ENCODE peak calls at places on chromosomes 2 and 18, in four cellular contexts. One of them, this sample, is unnamed.
A peak's percentile ranks its signal among the peaks of the same experiment; 100 is the strongest.

GRCh38 chr2:151857650-151858049 is 29.4 kb upstream of the ARL5A start:
- DNase-seq in neuronal stem cell: no peak
- DNase-seq in H1: no peak
- DNase-seq in IMR-90: no peak
- DNase-seq in this sample: no peak

GRCh38 chr2:144032566-144032965 is 487.4 kb downstream of the ZEB2 start:
- DNase-seq in IMR-90: peak; percentile 28
- DNase-seq in H1: no peak
- DNase-seq in neuronal stem cell: no peak
- DNase-seq in this sample: no peak

GRCh38 chr18:2508678-2509077 is 62.6 kb downstream of the METTL4 start:
- DNase-seq in H1: no peak
- DNase-seq in IMR-90: no peak
- DNase-seq in neuronal stem cell: no peak
- DNase-seq in this sample: no peak

GRCh38 chr2:67689186-67689585 is 292.1 kb downstream of the ETAA1 start:
- DNase-seq in IMR-90: no peak
- DNase-seq in neuronal stem cell: no peak
- DNase-seq in H1: no peak
- DNase-seq in this sample: no peak

GRCh38 chr2:10467401-10467800 is 19.3 kb upstream of the ODC1 start:
- DNase-seq in IMR-90: no peak
- DNase-seq in neuronal stem cell: no peak
- DNase-seq in H1: no peak
- DNase-seq in this sample: no peak

GRCh38 chr2:240127911-240128607 is 8.0 kb downstream of the COPS9 start:
- DNase-seq in neuronal stem cell: no peak
- DNase-seq in H1: no peak
- DNase-seq in IMR-90: no peak
- DNase-seq in this sample: peak; percentile 2

GRCh38 chr2:222959358-222959757 is 92.6 kb upstream of the KCNE4 start:
- DNase-seq in neuronal stem cell: no peak
- DNase-seq in IMR-90: peak; percentile 87
- DNase-seq in H1: no peak
- DNase-seq in this sample: peak; percentile 76

GRCh38 chr2:119691189-119691588 is 12.2 kb downstream of the TMEM177 start:
- DNase-seq in H1: no peak
- DNase-seq in neuronal stem cell: no peak
- DNase-seq in IMR-90: no peak
- DNase-seq in this sample: no peak

GRCh38 chr2:171208648-171209047 is 48.0 kb upstream of the TLK1 start:
- DNase-seq in IMR-90: no peak
- DNase-seq in H1: no peak
- DNase-seq in neuronal stem cell: no peak
- DNase-seq in this sample: no peak

GRCh38 chr2:132678498-132678897 is 8.5 kb upstream of the LYPD1 start:
- DNase-seq in neuronal stem cell: no peak
- DNase-seq in H1: no peak
- DNase-seq in IMR-90: peak; percentile 56
- DNase-seq in this sample: no peak

GRCh38 chr2:127796389-127796788 is 14.6 kb downstream of the WDR33 start:
- DNase-seq in neuronal stem cell: no peak
- DNase-seq in H1: no peak
- DNase-seq in IMR-90: no peak
- DNase-seq in this sample: no peak
- H2BK15ac ChIP-seq in neuronal stem cell: no peak overlapping the region
- H2BK15ac ChIP-seq in H1: no peak overlapping the region
- H2BK15ac ChIP-seq in IMR-90: no peak overlapping the region
- H2BK15ac ChIP-seq in this sample: no peak overlapping the region

DNA sequence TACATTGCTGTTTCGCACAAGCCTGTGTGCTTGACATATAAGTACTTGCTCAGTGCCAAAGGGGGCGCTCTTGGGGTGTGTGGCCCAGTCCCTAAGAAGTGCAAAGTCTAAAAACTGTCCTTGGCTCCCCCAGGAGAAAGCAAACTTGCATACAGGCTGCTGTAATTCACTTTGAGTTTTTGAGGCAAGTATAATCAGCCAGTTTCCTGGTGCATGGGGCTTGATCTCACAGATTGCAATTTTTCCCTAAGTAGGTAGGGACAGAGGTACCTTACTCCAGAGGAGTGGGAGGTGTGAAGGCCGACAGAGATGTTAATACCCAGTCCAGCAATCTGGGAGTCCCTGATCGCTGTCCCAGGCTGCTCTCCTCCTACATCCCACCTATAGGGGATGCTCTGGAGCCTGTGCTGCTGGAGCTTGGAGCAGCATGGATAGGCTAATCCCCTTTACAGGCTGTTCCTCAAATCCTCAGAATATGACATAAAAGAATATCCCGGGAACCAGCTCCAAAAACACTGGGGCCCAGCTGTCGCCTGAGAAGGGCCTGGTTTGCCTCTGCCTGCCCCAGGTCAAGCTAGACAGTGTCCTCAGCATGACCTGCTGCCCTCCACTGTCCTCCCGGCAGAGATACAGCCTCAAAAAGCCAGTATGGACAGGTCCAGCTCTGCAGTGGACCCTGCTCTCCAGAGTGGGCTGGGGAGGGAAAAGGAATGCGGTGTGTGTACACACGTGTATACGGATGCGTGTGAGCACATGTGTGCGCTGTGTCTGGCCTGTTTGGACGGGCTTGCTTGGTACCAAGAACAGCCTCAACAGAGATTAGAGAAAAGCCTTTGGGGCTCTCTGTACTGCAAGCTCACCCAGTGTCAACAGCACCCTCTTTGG is 136.6 kb upstream of the HAAO start:
- DNase-seq in H1: peak; percentile 70
- DNase-seq in IMR-90: peak; percentile 47
- DNase-seq in neuronal stem cell: peak; percentile 42
- DNase-seq in this sample: peak; percentile 76
- H3K14ac ChIP-seq in H1: no peak overlapping the region
- H3K14ac ChIP-seq in IMR-90: peak overlapping the region; percentile 86
- H3K14ac ChIP-seq in neuronal stem cell: no peak overlapping the region
- H3K14ac ChIP-seq in this sample: no peak overlapping the region

GRCh38 chr2:45943231-45944044 is 292.0 kb downstream of the PRKCE start:
- DNase-seq in H1: no peak
- DNase-seq in neuronal stem cell: no peak
- DNase-seq in IMR-90: no peak
- DNase-seq in this sample: peak; percentile 42
- H2BK15ac ChIP-seq in H1: no peak overlapping the region
- H2BK15ac ChIP-seq in neuronal stem cell: no peak overlapping the region
- H2BK15ac ChIP-seq in IMR-90: peak overlapping the region; percentile 67
- H2BK15ac ChIP-seq in this sample: no peak overlapping the region

GRCh38 chr2:72998724-72999123 is 72.8 kb downstream of the SFXN5 start:
- DNase-seq in H1: no peak
- DNase-seq in neuronal stem cell: no peak
- DNase-seq in IMR-90: no peak
- DNase-seq in this sample: peak; percentile 23
- H3K14ac ChIP-seq in H1: no peak overlapping the region
- H3K14ac ChIP-seq in neuronal stem cell: no peak overlapping the region
- H3K14ac ChIP-seq in IMR-90: no peak overlapping the region
- H3K14ac ChIP-seq in this sample: no peak overlapping the region

DNA sequence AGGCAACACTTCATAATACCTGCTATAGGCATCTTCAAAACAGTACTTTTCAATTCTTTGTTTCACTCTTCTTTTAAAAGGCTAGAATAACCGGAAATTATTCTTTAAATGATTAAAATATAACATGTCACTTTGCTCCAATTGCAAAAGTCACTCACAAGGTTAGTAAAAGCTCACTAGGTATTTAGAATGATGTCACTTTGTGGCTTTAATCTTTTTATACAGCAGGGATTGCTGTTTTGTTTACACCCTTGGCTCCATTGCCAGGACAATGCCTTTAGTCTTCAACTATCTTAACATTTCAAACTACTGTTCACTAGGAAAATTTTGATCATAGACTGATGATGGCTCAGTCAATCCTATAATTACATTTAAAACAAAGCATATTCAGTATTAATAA is 157.1 kb downstream of the BAZ2B start:
- DNase-seq in H1: no peak
- DNase-seq in IMR-90: peak; percentile 14
- DNase-seq in neuronal stem cell: no peak
- DNase-seq in this sample: no peak
- H2BK15ac ChIP-seq in H1: no peak overlapping the region
- H2BK15ac ChIP-seq in IMR-90: no peak overlapping the region
- H2BK15ac ChIP-seq in neuronal stem cell: no peak overlapping the region
- H2BK15ac ChIP-seq in this sample: no peak overlapping the region